ENCODE peak calls at places on chromosome X, in nine cellular contexts. One of them, this sample, is unnamed.

GRCh38 chrX:116111934-116112595 is 58.5 kb upstream of the AGTR2 start:
- DNase-seq in T-helper 22 cell: no peak
- DNase-seq in left lung: no peak
- DNase-seq in effector CD4-positive, alpha-beta T cell: no peak
- DNase-seq in CD4-positive, CD25-positive, alpha-beta regulatory T cell: no peak
- DNase-seq in stimulated activated CD8-positive, alpha-beta memory T cell treated with anti-CD3 and anti-CD28 coated beads, Interleukin-15, amount 100 ng/mL, for 1 hour: no peak
- DNase-seq in NCI-H774: no peak
- DNase-seq in naive thymus-derived CD4-positive, alpha-beta T cell: no peak
- DNase-seq in AG09309: no peak
- DNase-seq in this sample: no peak

GRCh38 chrX:38183577-38183976 is 37.1 kb downstream of the SRPX start:
- DNase-seq in T-helper 22 cell: no peak
- DNase-seq in left lung: no peak
- DNase-seq in effector CD4-positive, alpha-beta T cell: no peak
- DNase-seq in CD4-positive, CD25-positive, alpha-beta regulatory T cell: no peak
- DNase-seq in stimulated activated CD8-positive, alpha-beta memory T cell treated with anti-CD3 and anti-CD28 coated beads, Interleukin-15, amount 100 ng/mL, for 1 hour: no peak
- DNase-seq in NCI-H774: no peak
- DNase-seq in naive thymus-derived CD4-positive, alpha-beta T cell: no peak
- DNase-seq in AG09309: no peak
- DNase-seq in this sample: no peak

GRCh38 chrX:116694046-116694445 is 231.3 kb upstream of the CT83 start:
- DNase-seq in T-helper 22 cell: no peak
- DNase-seq in left lung: no peak
- DNase-seq in effector CD4-positive, alpha-beta T cell: no peak
- DNase-seq in CD4-positive, CD25-positive, alpha-beta regulatory T cell: no peak
- DNase-seq in stimulated activated CD8-positive, alpha-beta memory T cell treated with anti-CD3 and anti-CD28 coated beads, Interleukin-15, amount 100 ng/mL, for 1 hour: no peak
- DNase-seq in NCI-H774: no peak
- DNase-seq in naive thymus-derived CD4-positive, alpha-beta T cell: no peak
- DNase-seq in AG09309: no peak
- DNase-seq in this sample: no peak

GRCh38 chrX:20197641-20198210 is 56.1 kb upstream of the EIF1AX start:
- DNase-seq in T-helper 22 cell: no peak
- DNase-seq in left lung: no peak
- DNase-seq in effector CD4-positive, alpha-beta T cell: no peak
- DNase-seq in CD4-positive, CD25-positive, alpha-beta regulatory T cell: no peak
- DNase-seq in stimulated activated CD8-positive, alpha-beta memory T cell treated with anti-CD3 and anti-CD28 coated beads, Interleukin-15, amount 100 ng/mL, for 1 hour: no peak
- DNase-seq in NCI-H774: no peak
- DNase-seq in naive thymus-derived CD4-positive, alpha-beta T cell: no peak
- DNase-seq in AG09309: no peak
- DNase-seq in this sample: no peak

GRCh38 chrX:130108647-130109428 is 1.5 kb downstream of the ELF4 start:
- DNase-seq in T-helper 22 cell: no peak
- DNase-seq in left lung: peak
- DNase-seq in effector CD4-positive, alpha-beta T cell: no peak
- DNase-seq in CD4-positive, CD25-positive, alpha-beta regulatory T cell: peak
- DNase-seq in stimulated activated CD8-positive, alpha-beta memory T cell treated with anti-CD3 and anti-CD28 coated beads, Interleukin-15, amount 100 ng/mL, for 1 hour: no peak
- DNase-seq in NCI-H774: no peak
- DNase-seq in naive thymus-derived CD4-positive, alpha-beta T cell: no peak
- DNase-seq in AG09309: no peak
- DNase-seq in this sample: no peak

GRCh38 chrX:42102586-42103282 is 179.4 kb upstream of the CASK start:
- DNase-seq in T-helper 22 cell: no peak
- DNase-seq in left lung: no peak
- DNase-seq in effector CD4-positive, alpha-beta T cell: no peak
- DNase-seq in CD4-positive, CD25-positive, alpha-beta regulatory T cell: no peak
- DNase-seq in stimulated activated CD8-positive, alpha-beta memory T cell treated with anti-CD3 and anti-CD28 coated beads, Interleukin-15, amount 100 ng/mL, for 1 hour: no peak
- DNase-seq in NCI-H774: no peak
- DNase-seq in naive thymus-derived CD4-positive, alpha-beta T cell: no peak
- DNase-seq in AG09309: no peak
- DNase-seq in this sample: no peak

GRCh38 chrX:16870861-16871584 is 861 bp upstream of the RBBP7 start:
- DNase-seq in T-helper 22 cell: no peak
- DNase-seq in left lung: peak
- DNase-seq in effector CD4-positive, alpha-beta T cell: no peak
- DNase-seq in CD4-positive, CD25-positive, alpha-beta regulatory T cell: peak
- DNase-seq in stimulated activated CD8-positive, alpha-beta memory T cell treated with anti-CD3 and anti-CD28 coated beads, Interleukin-15, amount 100 ng/mL, for 1 hour: no peak
- DNase-seq in NCI-H774: no peak
- DNase-seq in naive thymus-derived CD4-positive, alpha-beta T cell: no peak
- DNase-seq in AG09309: no peak
- DNase-seq in this sample: no peak

GRCh38 chrX:97294016-97294415 is 410.3 kb downstream of the RPA4 start:
- DNase-seq in T-helper 22 cell: no peak
- DNase-seq in left lung: no peak
- DNase-seq in effector CD4-positive, alpha-beta T cell: no peak
- DNase-seq in CD4-positive, CD25-positive, alpha-beta regulatory T cell: no peak
- DNase-seq in stimulated activated CD8-positive, alpha-beta memory T cell treated with anti-CD3 and anti-CD28 coated beads, Interleukin-15, amount 100 ng/mL, for 1 hour: no peak
- DNase-seq in NCI-H774: no peak
- DNase-seq in naive thymus-derived CD4-positive, alpha-beta T cell: no peak
- DNase-seq in AG09309: no peak
- DNase-seq in this sample: no peak

GRCh38 chrX:140090800-140091275 is 125.5 kb upstream of the CXorf66 start:
- DNase-seq in T-helper 22 cell: no peak
- DNase-seq in left lung: no peak
- DNase-seq in effector CD4-positive, alpha-beta T cell: no peak
- DNase-seq in CD4-positive, CD25-positive, alpha-beta regulatory T cell: no peak
- DNase-seq in stimulated activated CD8-positive, alpha-beta memory T cell treated with anti-CD3 and anti-CD28 coated beads, Interleukin-15, amount 100 ng/mL, for 1 hour: no peak
- DNase-seq in NCI-H774: no peak
- DNase-seq in naive thymus-derived CD4-positive, alpha-beta T cell: peak
- DNase-seq in AG09309: no peak
- DNase-seq in this sample: no peak

GRCh38 chrX:40550069-40550468 is 30.7 kb upstream of the ATP6AP2 start:
- DNase-seq in T-helper 22 cell: no peak
- DNase-seq in left lung: no peak
- DNase-seq in effector CD4-positive, alpha-beta T cell: no peak
- DNase-seq in CD4-positive, CD25-positive, alpha-beta regulatory T cell: no peak
- DNase-seq in stimulated activated CD8-positive, alpha-beta memory T cell treated with anti-CD3 and anti-CD28 coated beads, Interleukin-15, amount 100 ng/mL, for 1 hour: no peak
- DNase-seq in NCI-H774: peak
- DNase-seq in naive thymus-derived CD4-positive, alpha-beta T cell: no peak
- DNase-seq in AG09309: no peak
- DNase-seq in this sample: no peak

GRCh38 chrX:85506871-85507270 is 127.4 kb upstream of the POF1B start:
- DNase-seq in T-helper 22 cell: no peak
- DNase-seq in left lung: no peak
- DNase-seq in effector CD4-positive, alpha-beta T cell: no peak
- DNase-seq in CD4-positive, CD25-positive, alpha-beta regulatory T cell: no peak
- DNase-seq in stimulated activated CD8-positive, alpha-beta memory T cell treated with anti-CD3 and anti-CD28 coated beads, Interleukin-15, amount 100 ng/mL, for 1 hour: no peak
- DNase-seq in NCI-H774: no peak
- DNase-seq in naive thymus-derived CD4-positive, alpha-beta T cell: no peak
- DNase-seq in AG09309: no peak
- DNase-seq in this sample: no peak

GRCh38 chrX:38341442-38341841 is 11.0 kb upstream of the OTC start:
- DNase-seq in T-helper 22 cell: no peak
- DNase-seq in left lung: no peak
- DNase-seq in effector CD4-positive, alpha-beta T cell: no peak
- DNase-seq in CD4-positive, CD25-positive, alpha-beta regulatory T cell: no peak
- DNase-seq in stimulated activated CD8-positive, alpha-beta memory T cell treated with anti-CD3 and anti-CD28 coated beads, Interleukin-15, amount 100 ng/mL, for 1 hour: no peak
- DNase-seq in NCI-H774: no peak
- DNase-seq in naive thymus-derived CD4-positive, alpha-beta T cell: no peak
- DNase-seq in AG09309: no peak
- DNase-seq in this sample: no peak

GRCh38 chrX:2594491-2594890 is 93.7 kb upstream of the DHRSX start:
- DNase-seq in T-helper 22 cell: no peak
- DNase-seq in left lung: no peak
- DNase-seq in effector CD4-positive, alpha-beta T cell: no peak
- DNase-seq in CD4-positive, CD25-positive, alpha-beta regulatory T cell: no peak
- DNase-seq in stimulated activated CD8-positive, alpha-beta memory T cell treated with anti-CD3 and anti-CD28 coated beads, Interleukin-15, amount 100 ng/mL, for 1 hour: no peak
- DNase-seq in NCI-H774: no peak
- DNase-seq in naive thymus-derived CD4-positive, alpha-beta T cell: no peak
- DNase-seq in AG09309: no peak
- DNase-seq in this sample: no peak

GRCh38 chrX:10709276-10709675 is 88.9 kb upstream of the MID1 start:
- DNase-seq in T-helper 22 cell: no peak
- DNase-seq in left lung: no peak
- DNase-seq in effector CD4-positive, alpha-beta T cell: no peak
- DNase-seq in CD4-positive, CD25-positive, alpha-beta regulatory T cell: no peak
- DNase-seq in stimulated activated CD8-positive, alpha-beta memory T cell treated with anti-CD3 and anti-CD28 coated beads, Interleukin-15, amount 100 ng/mL, for 1 hour: no peak
- DNase-seq in NCI-H774: no peak
- DNase-seq in naive thymus-derived CD4-positive, alpha-beta T cell: no peak
- DNase-seq in AG09309: no peak
- DNase-seq in this sample: no peak

GRCh38 chrX:70452143-70452733 is 7.6 kb downstream of the DLG3 start:
- DNase-seq in T-helper 22 cell: no peak
- DNase-seq in left lung: peak
- DNase-seq in effector CD4-positive, alpha-beta T cell: peak
- DNase-seq in CD4-positive, CD25-positive, alpha-beta regulatory T cell: peak
- DNase-seq in stimulated activated CD8-positive, alpha-beta memory T cell treated with anti-CD3 and anti-CD28 coated beads, Interleukin-15, amount 100 ng/mL, for 1 hour: peak
- DNase-seq in NCI-H774: peak
- DNase-seq in naive thymus-derived CD4-positive, alpha-beta T cell: peak
- DNase-seq in AG09309: no peak
- DNase-seq in this sample: peak

GRCh38 chrX:1392376-1393130 is 640 bp upstream of the SLC25A6 start:
- DNase-seq in T-helper 22 cell: no peak
- DNase-seq in left lung: peak
- DNase-seq in effector CD4-positive, alpha-beta T cell: no peak
- DNase-seq in CD4-positive, CD25-positive, alpha-beta regulatory T cell: no peak
- DNase-seq in stimulated activated CD8-positive, alpha-beta memory T cell treated with anti-CD3 and anti-CD28 coated beads, Interleukin-15, amount 100 ng/mL, for 1 hour: no peak
- DNase-seq in NCI-H774: no peak
- DNase-seq in naive thymus-derived CD4-positive, alpha-beta T cell: no peak
- DNase-seq in AG09309: peak
- DNase-seq in this sample: no peak

GRCh38 chrX:115939070-115939469 is 231.5 kb upstream of the AGTR2 start:
- DNase-seq in T-helper 22 cell: no peak
- DNase-seq in left lung: no peak
- DNase-seq in effector CD4-positive, alpha-beta T cell: no peak
- DNase-seq in CD4-positive, CD25-positive, alpha-beta regulatory T cell: no peak
- DNase-seq in stimulated activated CD8-positive, alpha-beta memory T cell treated with anti-CD3 and anti-CD28 coated beads, Interleukin-15, amount 100 ng/mL, for 1 hour: no peak
- DNase-seq in NCI-H774: no peak
- DNase-seq in naive thymus-derived CD4-positive, alpha-beta T cell: no peak
- DNase-seq in AG09309: no peak
- DNase-seq in this sample: no peak

GRCh38 chrX:57528670-57529255 is 63.0 kb upstream of the ZXDB start:
- DNase-seq in T-helper 22 cell: no peak
- DNase-seq in left lung: no peak
- DNase-seq in effector CD4-positive, alpha-beta T cell: no peak
- DNase-seq in CD4-positive, CD25-positive, alpha-beta regulatory T cell: no peak
- DNase-seq in stimulated activated CD8-positive, alpha-beta memory T cell treated with anti-CD3 and anti-CD28 coated beads, Interleukin-15, amount 100 ng/mL, for 1 hour: no peak
- DNase-seq in NCI-H774: no peak
- DNase-seq in naive thymus-derived CD4-positive, alpha-beta T cell: peak
- DNase-seq in AG09309: no peak
- DNase-seq in this sample: peak

GRCh38 chrX:7318246-7318645 is 170.3 kb upstream of the PUDP start:
- DNase-seq in T-helper 22 cell: no peak
- DNase-seq in left lung: no peak
- DNase-seq in effector CD4-positive, alpha-beta T cell: no peak
- DNase-seq in CD4-positive, CD25-positive, alpha-beta regulatory T cell: no peak
- DNase-seq in stimulated activated CD8-positive, alpha-beta memory T cell treated with anti-CD3 and anti-CD28 coated beads, Interleukin-15, amount 100 ng/mL, for 1 hour: no peak
- DNase-seq in NCI-H774: no peak
- DNase-seq in naive thymus-derived CD4-positive, alpha-beta T cell: no peak
- DNase-seq in AG09309: no peak
- DNase-seq in this sample: no peak

GRCh38 chrX:123962794-123963373 is 1.4 kb downstream of the STAG2 start:
- DNase-seq in T-helper 22 cell: peak
- DNase-seq in left lung: peak
- DNase-seq in effector CD4-positive, alpha-beta T cell: peak
- DNase-seq in CD4-positive, CD25-positive, alpha-beta regulatory T cell: peak
- DNase-seq in stimulated activated CD8-positive, alpha-beta memory T cell treated with anti-CD3 and anti-CD28 coated beads, Interleukin-15, amount 100 ng/mL, for 1 hour: peak
- DNase-seq in NCI-H774: peak
- DNase-seq in naive thymus-derived CD4-positive, alpha-beta T cell: peak
- DNase-seq in AG09309: peak
- DNase-seq in this sample: peak

GRCh38 chrX:81377329-81377728 is 175.4 kb downstream of the SH3BGRL start:
- DNase-seq in T-helper 22 cell: no peak
- DNase-seq in left lung: no peak
- DNase-seq in effector CD4-positive, alpha-beta T cell: no peak
- DNase-seq in CD4-positive, CD25-positive, alpha-beta regulatory T cell: no peak
- DNase-seq in stimulated activated CD8-positive, alpha-beta memory T cell treated with anti-CD3 and anti-CD28 coated beads, Interleukin-15, amount 100 ng/mL, for 1 hour: no peak
- DNase-seq in NCI-H774: peak
- DNase-seq in naive thymus-derived CD4-positive, alpha-beta T cell: peak
- DNase-seq in AG09309: peak
- DNase-seq in this sample: no peak

GRCh38 chrX:152810403-152810802 is 20.2 kb downstream of the CETN2 start:
- DNase-seq in T-helper 22 cell: no peak
- DNase-seq in left lung: no peak
- DNase-seq in effector CD4-positive, alpha-beta T cell: no peak
- DNase-seq in CD4-positive, CD25-positive, alpha-beta regulatory T cell: no peak
- DNase-seq in stimulated activated CD8-positive, alpha-beta memory T cell treated with anti-CD3 and anti-CD28 coated beads, Interleukin-15, amount 100 ng/mL, for 1 hour: no peak
- DNase-seq in NCI-H774: no peak
- DNase-seq in naive thymus-derived CD4-positive, alpha-beta T cell: no peak
- DNase-seq in AG09309: no peak
- DNase-seq in this sample: no peak

GRCh38 chrX:102154900-102155805 is 624 bp downstream of the BEX5 start:
- DNase-seq in T-helper 22 cell: peak
- DNase-seq in left lung: no peak
- DNase-seq in effector CD4-positive, alpha-beta T cell: peak
- DNase-seq in CD4-positive, CD25-positive, alpha-beta regulatory T cell: peak
- DNase-seq in stimulated activated CD8-positive, alpha-beta memory T cell treated with anti-CD3 and anti-CD28 coated beads, Interleukin-15, amount 100 ng/mL, for 1 hour: no peak
- DNase-seq in NCI-H774: no peak
- DNase-seq in naive thymus-derived CD4-positive, alpha-beta T cell: peak
- DNase-seq in AG09309: no peak
- DNase-seq in this sample: peak

GRCh38 chrX:139932077-139932900 is 564 bp downstream of the ATP11C start:
- DNase-seq in T-helper 22 cell: peak
- DNase-seq in left lung: peak
- DNase-seq in effector CD4-positive, alpha-beta T cell: peak
- DNase-seq in CD4-positive, CD25-positive, alpha-beta regulatory T cell: peak
- DNase-seq in stimulated activated CD8-positive, alpha-beta memory T cell treated with anti-CD3 and anti-CD28 coated beads, Interleukin-15, amount 100 ng/mL, for 1 hour: no peak
- DNase-seq in NCI-H774: no peak
- DNase-seq in naive thymus-derived CD4-positive, alpha-beta T cell: peak
- DNase-seq in AG09309: no peak
- DNase-seq in this sample: peak

GRCh38 chrX:21529771-21530170 is 128.4 kb downstream of the KLHL34 start:
- DNase-seq in T-helper 22 cell: no peak
- DNase-seq in left lung: no peak
- DNase-seq in effector CD4-positive, alpha-beta T cell: no peak
- DNase-seq in CD4-positive, CD25-positive, alpha-beta regulatory T cell: no peak
- DNase-seq in stimulated activated CD8-positive, alpha-beta memory T cell treated with anti-CD3 and anti-CD28 coated beads, Interleukin-15, amount 100 ng/mL, for 1 hour: no peak
- DNase-seq in NCI-H774: no peak
- DNase-seq in naive thymus-derived CD4-positive, alpha-beta T cell: no peak
- DNase-seq in AG09309: no peak
- DNase-seq in this sample: no peak

GRCh38 chrX:154025230-154025629 is 5.5 kb upstream of the IRAK1 start:
- DNase-seq in T-helper 22 cell: no peak
- DNase-seq in left lung: no peak
- DNase-seq in effector CD4-positive, alpha-beta T cell: no peak
- DNase-seq in CD4-positive, CD25-positive, alpha-beta regulatory T cell: no peak
- DNase-seq in stimulated activated CD8-positive, alpha-beta memory T cell treated with anti-CD3 and anti-CD28 coated beads, Interleukin-15, amount 100 ng/mL, for 1 hour: no peak
- DNase-seq in NCI-H774: no peak
- DNase-seq in naive thymus-derived CD4-positive, alpha-beta T cell: no peak
- DNase-seq in AG09309: no peak
- DNase-seq in this sample: no peak

GRCh38 chrX:69197690-69198089 is 32.4 kb upstream of the PJA1 start:
- DNase-seq in T-helper 22 cell: no peak
- DNase-seq in left lung: no peak
- DNase-seq in effector CD4-positive, alpha-beta T cell: no peak
- DNase-seq in CD4-positive, CD25-positive, alpha-beta regulatory T cell: no peak
- DNase-seq in stimulated activated CD8-positive, alpha-beta memory T cell treated with anti-CD3 and anti-CD28 coated beads, Interleukin-15, amount 100 ng/mL, for 1 hour: no peak
- DNase-seq in NCI-H774: no peak
- DNase-seq in naive thymus-derived CD4-positive, alpha-beta T cell: no peak
- DNase-seq in AG09309: no peak
- DNase-seq in this sample: no peak

GRCh38 chrX:41334866-41335589 is 1.1 kb downstream of the DDX3X start:
- DNase-seq in T-helper 22 cell: peak
- DNase-seq in left lung: peak
- DNase-seq in effector CD4-positive, alpha-beta T cell: peak
- DNase-seq in CD4-positive, CD25-positive, alpha-beta regulatory T cell: peak
- DNase-seq in stimulated activated CD8-positive, alpha-beta memory T cell treated with anti-CD3 and anti-CD28 coated beads, Interleukin-15, amount 100 ng/mL, for 1 hour: peak
- DNase-seq in NCI-H774: peak
- DNase-seq in naive thymus-derived CD4-positive, alpha-beta T cell: peak
- DNase-seq in AG09309: no peak
- DNase-seq in this sample: peak

GRCh38 chrX:65643786-65644111 is 23.7 kb upstream of the MSN start:
- DNase-seq in T-helper 22 cell: no peak
- DNase-seq in left lung: no peak
- DNase-seq in effector CD4-positive, alpha-beta T cell: no peak
- DNase-seq in CD4-positive, CD25-positive, alpha-beta regulatory T cell: no peak
- DNase-seq in stimulated activated CD8-positive, alpha-beta memory T cell treated with anti-CD3 and anti-CD28 coated beads, Interleukin-15, amount 100 ng/mL, for 1 hour: no peak
- DNase-seq in NCI-H774: no peak
- DNase-seq in naive thymus-derived CD4-positive, alpha-beta T cell: no peak
- DNase-seq in AG09309: no peak
- DNase-seq in this sample: no peak

This sample was measured in activated CD4-positive, alpha-beta T cell treated with anti-CD3 and anti-CD28 coated beads for 4 hours.